ENCODE peak calls at places on chromosomes 3 and 15, in five cellular contexts. B is Peyer's patch, C is brain microvascular endothelial cell, U is colonic mucosa, W is A549. P is an unnamed sample.

GRCh38 chr3:27307566-27307965 is 61.6 kb downstream of the NEK10 start:
- DNase-seq in U (no peak), W (no peak), B (no peak), C (no peak), P (no peak)

GRCh38 chr15:52783929-52784798 is 6.0 kb downstream of the ONECUT1 start:
- DNase-seq in B (no peak), W (peak), U (no peak), C (no peak), P (no peak)

GRCh38 chr3:97712919-97713318 is 51.6 kb upstream of the ARL6 start:
- DNase-seq in C (no peak), B (no peak), U (no peak), W (no peak), P (no peak)

GRCh38 chr3:100089802-100090668 is 24.3 kb downstream of the FILIP1L start:
- DNase-seq in B (no peak), W (peak), U (no peak), C (peak), P (no peak)

GRCh38 chr15:27545494-27546255 is 553.4 kb downstream of the OCA2 start:
- DNase-seq in B (no peak), C (no peak), W (no peak), U (no peak), P (no peak)

GRCh38 chr3:33385423-33385822 is 54.8 kb downstream of the UBP1 start:
- DNase-seq in C (no peak), W (peak), B (no peak), U (no peak), P (no peak)

GRCh38 chr3:195168009-195168759 is 102.8 kb downstream of the XXYLT1 start:
- DNase-seq in U (no peak), C (no peak), B (no peak), W (no peak), P (no peak)

GRCh38 chr3:53357457-53357856 is 10.1 kb upstream of the DCP1A start:
- DNase-seq in U (no peak), W (no peak), C (no peak), B (no peak), P (no peak)

GRCh38 chr3:58522759-58523425 is 14.1 kb downstream of the ACOX2 start:
- DNase-seq in B (no peak), U (no peak), C (no peak), W (no peak), P (no peak)

GRCh38 chr15:96354731-96355560 is 24.4 kb downstream of the NR2F2 start:
- DNase-seq in W (peak), C (peak), U (no peak), B (no peak), P (no peak)

GRCh38 chr3:71991051-71991450 is 206.1 kb upstream of the PROK2 start:
- DNase-seq in U (no peak), W (no peak), B (no peak), C (no peak), P (no peak)

GRCh38 chr15:38406451-38406850 is 47.5 kb upstream of the FAM98B start:
- DNase-seq in B (no peak), U (no peak), W (no peak), C (no peak), P (no peak)

GRCh38 chr15:70356919-70357318 is 259.2 kb upstream of the TLE3 start:
- DNase-seq in U (no peak), C (peak), B (no peak), W (no peak), P (no peak)

GRCh38 chr15:60945196-60945595 is 283.9 kb downstream of the RORA start:
- DNase-seq in C (no peak), B (no peak), W (no peak), U (no peak), P (no peak)

GRCh38 chr15:77026501-77027110 is 31.7 kb downstream of the PSTPIP1 start:
- DNase-seq in W (no peak), U (peak), C (no peak), B (no peak), P (no peak)

GRCh38 chr15:62809968-62810260 is 232.6 kb upstream of the TPM1 start:
- DNase-seq in U (no peak), C (no peak), B (no peak), W (no peak), P (no peak)

GRCh38 chr3:135229018-135229495 is 434.0 kb downstream of the EPHB1 start:
- DNase-seq in B (no peak), U (no peak), W (no peak), C (no peak), P (no peak)
- TF ChIP-seq CTCF in B (no peak), U (no peak), W (no peak), C (no peak), P (no peak)

DNA sequence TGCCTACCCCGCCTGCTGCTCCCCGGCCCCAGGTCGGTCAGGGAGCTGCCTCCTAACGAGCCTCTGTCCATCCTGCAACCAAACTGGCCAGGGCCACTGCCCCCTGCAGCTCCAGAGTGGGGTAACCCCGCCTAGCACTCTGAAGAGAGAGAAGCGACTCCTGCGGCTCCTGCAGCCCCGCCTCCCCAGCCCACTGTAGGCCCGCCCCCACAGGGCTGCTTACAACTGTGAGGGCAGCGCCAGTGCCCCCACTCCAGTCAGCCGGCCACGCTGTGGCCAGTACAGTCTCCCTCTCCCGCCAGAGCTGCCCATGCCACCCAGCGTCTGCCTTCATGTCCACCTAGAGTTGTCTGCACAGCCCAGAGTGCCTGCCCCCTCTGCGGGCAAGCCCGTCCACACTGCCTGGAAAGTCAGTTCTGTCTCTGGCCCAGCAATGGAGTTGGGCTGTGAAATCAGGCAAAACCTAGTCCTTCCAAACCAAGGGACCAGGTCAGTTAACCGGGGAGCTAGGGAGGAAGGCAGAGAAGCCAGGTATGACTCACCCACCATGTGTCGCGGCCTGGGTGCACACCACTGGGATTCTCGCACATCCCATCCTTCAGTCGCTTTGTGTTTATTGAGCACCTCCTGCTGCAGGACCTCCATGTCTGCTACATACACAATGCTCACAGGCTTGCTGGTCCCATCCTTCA is 2.4 kb downstream of the UCN2 start:
- DNase-seq in B (peak), C (peak), W (no peak), U (peak), P (peak)
- TF ChIP-seq CTCF in B (no peak), C (peak), W (no peak), U (no peak), P (peak)

GRCh38 chr3:184129012-184129411 is 6.1 kb upstream of the EIF2B5 start:
- DNase-seq in U (peak), W (peak), C (peak), B (no peak), P (peak)
- TF ChIP-seq CTCF in U (no peak), W (no peak), C (peak), B (no peak), P (peak)

GRCh38 chr3:186342197-186342596 is 19.8 kb downstream of the DGKG start:
- DNase-seq in W (no peak), U (no peak), B (no peak), C (no peak), P (no peak)
- TF ChIP-seq CTCF in W (no peak), U (no peak), B (no peak), C (no peak), P (no peak)

GRCh38 chr3:69530554-69530953 is 144.7 kb upstream of the FRMD4B start:
- DNase-seq in W (no peak), C (no peak), B (no peak), U (no peak), P (no peak)

GRCh38 chr3:69536306-69537020 is 150.6 kb upstream of the FRMD4B start:
- DNase-seq in U (no peak), B (no peak), C (no peak), W (no peak), P (no peak)

GRCh38 chr3:69531975-69532827 is 146.3 kb upstream of the FRMD4B start:
- DNase-seq in U (no peak), B (no peak), C (no peak), W (no peak), P (no peak)

GRCh38 chr3:69532828-69533219 is 146.9 kb upstream of the FRMD4B start:
- DNase-seq in B (no peak), U (no peak), W (no peak), C (no peak), P (no peak)

DNA sequence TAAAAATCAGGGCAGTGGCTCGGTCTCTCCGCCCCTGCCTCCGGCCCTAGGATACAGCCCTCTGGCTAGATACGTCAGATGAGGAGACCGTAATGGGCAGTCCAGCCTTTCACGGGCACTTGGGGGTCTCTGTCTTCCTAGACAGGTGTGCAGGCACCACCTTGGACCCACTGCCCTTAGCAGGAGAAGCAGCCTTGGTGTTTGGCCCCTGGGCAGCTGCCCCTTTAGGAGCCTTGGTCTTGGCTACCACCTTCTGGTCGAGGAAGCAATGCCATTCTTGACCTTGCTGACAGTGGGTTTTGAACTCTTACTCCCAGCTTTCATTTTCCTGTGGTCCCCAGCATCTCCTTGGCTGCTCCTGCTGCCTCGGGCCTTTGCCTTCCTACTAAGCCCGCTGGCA is 149.7 kb upstream of the FRMD4B start:
- DNase-seq in W (no peak), C (no peak), U (no peak), B (no peak), P (no peak)
- TF ChIP-seq CTCF in W (no peak), C (no peak), U (no peak), B (no peak), P (no peak)

DNA sequence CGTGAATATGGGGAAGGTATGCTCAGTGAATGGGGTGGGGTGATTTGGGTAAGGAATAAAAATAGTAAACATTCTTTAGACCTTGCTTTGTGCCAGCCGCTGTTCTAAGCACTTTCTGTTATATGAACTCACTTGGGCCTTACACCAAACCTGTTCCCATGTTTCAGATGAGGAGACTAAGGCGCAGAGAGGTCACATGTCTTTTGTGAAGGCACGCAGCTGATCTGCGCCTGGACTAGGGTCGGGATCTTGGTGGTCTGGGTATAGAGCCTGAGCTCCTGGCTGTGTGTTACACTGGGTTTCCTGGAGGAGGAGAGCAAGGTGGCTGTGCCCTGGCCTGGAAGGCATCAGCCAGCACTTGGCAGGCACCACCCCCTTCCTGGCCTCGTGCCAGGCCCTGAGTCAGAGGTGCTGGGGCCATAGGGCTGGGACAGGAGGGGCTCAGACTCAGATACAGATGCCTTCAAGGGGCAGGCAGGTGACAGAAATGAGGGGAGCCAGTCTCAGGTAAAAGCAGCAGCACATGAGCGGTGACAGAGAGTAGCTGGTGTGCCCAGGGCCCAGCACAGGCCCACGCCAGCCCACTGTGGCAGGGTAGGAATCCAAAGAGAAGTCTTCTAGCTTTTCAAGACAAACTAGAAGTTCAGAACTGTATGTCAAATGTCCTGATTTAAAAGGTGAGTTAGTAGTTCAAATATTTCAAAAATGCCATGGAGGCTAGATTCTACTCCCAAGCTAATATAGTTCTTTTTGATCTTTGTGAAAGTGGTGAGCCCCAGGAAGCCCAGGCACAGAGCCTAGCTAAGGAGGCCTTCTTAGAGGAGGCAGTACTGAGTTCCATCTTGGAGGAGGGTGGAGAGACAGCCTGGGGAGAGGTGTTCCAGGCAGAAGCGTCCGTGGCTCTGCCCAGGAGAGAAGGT is 83.1 kb downstream of the DNAJB8 start:
- DNase-seq in U (peak), W (peak), C (no peak), B (no peak), P (peak)
- TF ChIP-seq CTCF in U (no peak), W (no peak), C (no peak), B (no peak), P (no peak)